ENCODE peak calls at places on chromosomes 5 and 9, in six cellular contexts. L is left cardiac atrium; Y is activated CD4-positive, alpha-beta T cell treated with anti-CD3 and anti-CD28 coated beads, Interleukin-2, amount 50 U/mL, for 1 hour; S is amygdala; Z is gastrocnemius medialis; C is GM13977. V is an unnamed sample.

GRCh38 chr9:130298663-130299279 is 33.2 kb downstream of the HMCN2 start:
- DNase-seq in L (no peak), Y (no peak), S (no peak), Z (no peak), C (no peak), V (no peak)

GRCh38 chr9:133060417-133060841 is 1.4 kb upstream of the CEL start:
- DNase-seq in L (no peak), Y (no peak), S (no peak), Z (no peak), C (peak), V (no peak)

GRCh38 chr5:154309361-154309725 is 118.8 kb downstream of the GALNT10 start:
- DNase-seq in L (no peak), Y (no peak), S (no peak), Z (no peak), C (no peak), V (no peak)

GRCh38 chr5:171680485-171680884 is 105.1 kb upstream of the SMIM23 start:
- DNase-seq in L (no peak), Y (no peak), S (no peak), Z (no peak), C (no peak), V (no peak)

GRCh38 chr5:425714-426113 is 17.3 kb upstream of the EXOC3 start:
- DNase-seq in L (peak), Y (no peak), S (no peak), Z (no peak), C (no peak), V (no peak)

GRCh38 chr5:14081791-14082190 is 61.4 kb upstream of the TRIO start:
- DNase-seq in L (no peak), Y (no peak), S (no peak), Z (no peak), C (no peak), V (no peak)

GRCh38 chr9:38682713-38683112 is 37.2 kb downstream of the FAM240B start:
- DNase-seq in L (no peak), Y (no peak), S (no peak), Z (no peak), C (no peak), V (no peak)

GRCh38 chr9:123326030-123326586 is 29.9 kb upstream of the CRB2 start:
- DNase-seq in L (no peak), Y (no peak), S (no peak), Z (no peak), C (no peak), V (no peak)

GRCh38 chr5:86244153-86244552 is 373.6 kb upstream of the COX7C start:
- DNase-seq in L (no peak), Y (no peak), S (no peak), Z (no peak), C (no peak), V (no peak)

GRCh38 chr9:109315889-109316640 is 4.8 kb downstream of the EPB41L4B start:
- DNase-seq in L (peak), Y (no peak), S (peak), Z (peak), C (no peak), V (no peak)

GRCh38 chr5:67879619-67880357 is 335.8 kb upstream of the PIK3R1 start:
- DNase-seq in L (no peak), Y (no peak), S (no peak), Z (no peak), C (no peak), V (no peak)

GRCh38 chr9:84393266-84393905 is 52.8 kb upstream of the SLC28A3 start:
- DNase-seq in L (no peak), Y (no peak), S (no peak), Z (no peak), C (no peak), V (no peak)

GRCh38 chr9:6383551-6384225 is 29.3 kb upstream of the UHRF2 start:
- DNase-seq in L (no peak), Y (no peak), S (no peak), Z (no peak), C (no peak), V (no peak)

GRCh38 chr5:72412283-72413055 is 92.3 kb downstream of the PTCD2 start:
- DNase-seq in L (no peak), Y (no peak), S (no peak), Z (no peak), C (no peak), V (no peak)

GRCh38 chr5:150396247-150396646 is 16.5 kb downstream of the CD74 start:
- DNase-seq in L (no peak), Y (no peak), S (no peak), Z (no peak), C (no peak), V (no peak)

GRCh38 chr9:89929721-89930480 is 325.1 kb downstream of the GADD45G start:
- DNase-seq in L (no peak), Y (no peak), S (no peak), Z (no peak), C (no peak), V (no peak)

GRCh38 chr5:176652136-176652535 is 4.9 kb downstream of the TSPAN17 start:
- DNase-seq in L (no peak), Y (no peak), S (peak), Z (no peak), C (no peak), V (no peak)

GRCh38 chr9:87771251-87772006 is 45.5 kb downstream of the CTSL start:
- DNase-seq in L (peak), Y (no peak), S (no peak), Z (no peak), C (no peak), V (no peak)

GRCh38 chr5:38645508-38645907 is 89.1 kb upstream of the LIFR start:
- DNase-seq in L (peak), Y (no peak), S (no peak), Z (peak), C (no peak), V (no peak)

GRCh38 chr5:146078566-146078965 is 26.8 kb downstream of the PLAC8L1 start:
- DNase-seq in L (no peak), Y (no peak), S (no peak), Z (no peak), C (no peak), V (no peak)

GRCh38 chr9:437066-438015 is 222.7 kb downstream of the DOCK8 start:
- DNase-seq in L (no peak), Y (no peak), S (no peak), Z (no peak), C (no peak), V (no peak)

GRCh38 chr9:117487555-117488175 is 72.8 kb upstream of the ASTN2 start:
- DNase-seq in L (peak), Y (peak), S (peak), Z (peak), C (peak), V (no peak)

GRCh38 chr5:155049569-155050383 is 36.2 kb downstream of the KIF4B start:
- DNase-seq in L (no peak), Y (no peak), S (no peak), Z (no peak), C (no peak), V (no peak)

GRCh38 chr5:10304932-10305331 is 2.8 kb downstream of the CMBL start:
- DNase-seq in L (no peak), Y (no peak), S (no peak), Z (peak), C (no peak), V (no peak)

GRCh38 chr9:89182369-89182768 is 3.8 kb upstream of the SHC3 start:
- DNase-seq in L (no peak), Y (no peak), S (no peak), Z (no peak), C (no peak), V (no peak)

GRCh38 chr5:102932781-102933180 is 177.7 kb downstream of the PAM start:
- DNase-seq in L (no peak), Y (no peak), S (no peak), Z (no peak), C (no peak), V (no peak)

GRCh38 chr5:4977421-4977820 is 162.7 kb upstream of the ADAMTS16 start:
- DNase-seq in L (no peak), Y (no peak), S (no peak), Z (no peak), C (no peak), V (no peak)

GRCh38 chr5:171080151-171080938 is 218.5 kb downstream of the RANBP17 start:
- DNase-seq in L (no peak), Y (no peak), S (no peak), Z (no peak), C (no peak), V (no peak)

GRCh38 chr5:123628860-123629544 is 117.0 kb downstream of the CSNK1G3 start:
- DNase-seq in L (no peak), Y (no peak), S (no peak), Z (no peak), C (no peak), V (no peak)

GRCh38 chr9:138022121-138022741 is 144.6 kb downstream of the CACNA1B start:
- DNase-seq in L (no peak), Y (no peak), S (no peak), Z (no peak), C (no peak), V (peak)

GRCh38 chr5:148469446-148470062 is 85.8 kb downstream of the FBXO38 start:
- DNase-seq in L (peak), Y (no peak), S (no peak), Z (no peak), C (no peak), V (no peak)

GRCh38 chr5:133552925-133553525 is 59.3 kb downstream of the FSTL4 start:
- DNase-seq in L (peak), Y (peak), S (no peak), Z (no peak), C (peak), V (peak)

GRCh38 chr5:53359906-53360305 is 120.5 kb upstream of the FST start:
- DNase-seq in L (no peak), Y (no peak), S (no peak), Z (no peak), C (no peak), V (no peak)

GRCh38 chr9:72524820-72525539 is 3.6 kb downstream of the TMC1 start:
- DNase-seq in L (no peak), Y (no peak), S (no peak), Z (peak), C (peak), V (no peak)

GRCh38 chr9:84387821-84388220 is 47.3 kb upstream of the SLC28A3 start:
- DNase-seq in L (no peak), Y (no peak), S (no peak), Z (no peak), C (no peak), V (no peak)

GRCh38 chr5:107322936-107323335 is 347.8 kb downstream of the EFNA5 start:
- DNase-seq in L (no peak), Y (no peak), S (no peak), Z (no peak), C (no peak), V (no peak)

GRCh38 chr9:37555786-37556185 is 20.4 kb downstream of the FBXO10 start:
- DNase-seq in L (no peak), Y (no peak), S (no peak), Z (no peak), C (no peak), V (no peak)

GRCh38 chr5:82821978-82822927 is 254.9 kb downstream of the TMEM167A start:
- DNase-seq in L (no peak), Y (no peak), S (no peak), Z (no peak), C (no peak), V (no peak)

GRCh38 chr5:171342362-171343111 is 33.5 kb downstream of the TLX3 start:
- DNase-seq in L (no peak), Y (no peak), S (no peak), Z (no peak), C (peak), V (no peak)

V was measured in CD4-positive, alpha-beta memory T cell.